ENCODE peak calls at places on chromosomes 6 and 20, in eight cellular contexts. D, N, W, T, V, F, Z and X are unnamed samples.

GRCh38 chr6:7173843-7174503 is 66.2 kb downstream of the RREB1 start:
- DNase-seq in D (no peak), N (no peak), W (no peak), T (no peak), V (peak), F (no peak), Z (no peak), X (peak)

GRCh38 chr6:41191569-41191968 is 9.4 kb downstream of the TREML2 start:
- DNase-seq in D (no peak), N (no peak), W (no peak), T (no peak), V (no peak), F (no peak), Z (peak), X (no peak)

GRCh38 chr6:79782775-79783174 is 151.6 kb downstream of the SH3BGRL2 start:
- DNase-seq in D (no peak), N (no peak), W (no peak), T (no peak), V (no peak), F (no peak), Z (no peak), X (no peak)

GRCh38 chr6:34051339-34051919 is 94.5 kb downstream of the GRM4 start:
- DNase-seq in D (no peak), N (no peak), W (no peak), T (no peak), V (no peak), F (no peak), Z (no peak), X (peak)

GRCh38 chr20:3218307-3218988 is 9.2 kb downstream of the ITPA start:
- DNase-seq in D (peak), N (peak), W (peak), T (peak), V (peak), F (peak), Z (peak), X (peak)

GRCh38 chr20:48329216-48329615 is 498.6 kb downstream of the PREX1 start:
- DNase-seq in D (no peak), N (no peak), W (no peak), T (no peak), V (no peak), F (no peak), Z (no peak), X (no peak)

GRCh38 chr6:8131265-8131897 is 29.0 kb upstream of the EEF1E1 start:
- DNase-seq in D (no peak), N (peak), W (peak), T (peak), V (peak), F (peak), Z (peak), X (peak)

GRCh38 chr6:33620584-33621395 is at the start of gene ITPR3:
- DNase-seq in D (no peak), N (peak), W (peak), T (peak), V (peak), F (no peak), Z (peak), X (no peak)

GRCh38 chr6:68226460-68226859 is 408.6 kb upstream of the ADGRB3 start:
- DNase-seq in D (no peak), N (no peak), W (no peak), T (no peak), V (no peak), F (no peak), Z (no peak), X (no peak)

GRCh38 chr6:36786055-36786675 is 53.1 kb downstream of the CPNE5 start:
- DNase-seq in D (no peak), N (no peak), W (no peak), T (no peak), V (no peak), F (no peak), Z (no peak), X (no peak)

GRCh38 chr6:43282060-43282459 is 16.0 kb upstream of the SLC22A7 start:
- DNase-seq in D (no peak), N (no peak), W (no peak), T (no peak), V (no peak), F (no peak), Z (no peak), X (no peak)

GRCh38 chr6:17389274-17389847 is 4.0 kb upstream of the CAP2 start:
- DNase-seq in D (no peak), N (no peak), W (no peak), T (peak), V (no peak), F (no peak), Z (no peak), X (no peak)

GRCh38 chr6:38861957-38862401 is 146.9 kb downstream of the DNAH8 start:
- DNase-seq in D (no peak), N (no peak), W (no peak), T (no peak), V (no peak), F (no peak), Z (no peak), X (no peak)

GRCh38 chr6:42365021-42365420 is 86.7 kb downstream of the TRERF1 start:
- DNase-seq in D (no peak), N (no peak), W (no peak), T (no peak), V (no peak), F (no peak), Z (no peak), X (no peak)

GRCh38 chr6:12637960-12638641 is 78.5 kb upstream of the PHACTR1 start:
- DNase-seq in D (peak), N (peak), W (peak), T (peak), V (peak), F (peak), Z (peak), X (peak)

GRCh38 chr6:22929228-22929627 is 359.9 kb downstream of the HDGFL1 start:
- DNase-seq in D (no peak), N (no peak), W (no peak), T (peak), V (peak), F (no peak), Z (no peak), X (peak)

GRCh38 chr20:36888880-36889516 is 13.1 kb downstream of the TLDC2 start:
- DNase-seq in D (no peak), N (no peak), W (no peak), T (no peak), V (no peak), F (no peak), Z (no peak), X (no peak)

GRCh38 chr20:36885355-36885754 is 9.4 kb downstream of the TLDC2 start:
- DNase-seq in D (no peak), N (no peak), W (no peak), T (no peak), V (no peak), F (no peak), Z (peak), X (no peak)

GRCh38 chr20:36883972-36884535 is 8.1 kb downstream of the TLDC2 start:
- DNase-seq in D (no peak), N (no peak), W (no peak), T (no peak), V (no peak), F (no peak), Z (no peak), X (no peak)

GRCh38 chr20:36887779-36888133 is 11.8 kb downstream of the TLDC2 start:
- DNase-seq in D (no peak), N (no peak), W (no peak), T (peak), V (no peak), F (no peak), Z (no peak), X (no peak)

DNA sequence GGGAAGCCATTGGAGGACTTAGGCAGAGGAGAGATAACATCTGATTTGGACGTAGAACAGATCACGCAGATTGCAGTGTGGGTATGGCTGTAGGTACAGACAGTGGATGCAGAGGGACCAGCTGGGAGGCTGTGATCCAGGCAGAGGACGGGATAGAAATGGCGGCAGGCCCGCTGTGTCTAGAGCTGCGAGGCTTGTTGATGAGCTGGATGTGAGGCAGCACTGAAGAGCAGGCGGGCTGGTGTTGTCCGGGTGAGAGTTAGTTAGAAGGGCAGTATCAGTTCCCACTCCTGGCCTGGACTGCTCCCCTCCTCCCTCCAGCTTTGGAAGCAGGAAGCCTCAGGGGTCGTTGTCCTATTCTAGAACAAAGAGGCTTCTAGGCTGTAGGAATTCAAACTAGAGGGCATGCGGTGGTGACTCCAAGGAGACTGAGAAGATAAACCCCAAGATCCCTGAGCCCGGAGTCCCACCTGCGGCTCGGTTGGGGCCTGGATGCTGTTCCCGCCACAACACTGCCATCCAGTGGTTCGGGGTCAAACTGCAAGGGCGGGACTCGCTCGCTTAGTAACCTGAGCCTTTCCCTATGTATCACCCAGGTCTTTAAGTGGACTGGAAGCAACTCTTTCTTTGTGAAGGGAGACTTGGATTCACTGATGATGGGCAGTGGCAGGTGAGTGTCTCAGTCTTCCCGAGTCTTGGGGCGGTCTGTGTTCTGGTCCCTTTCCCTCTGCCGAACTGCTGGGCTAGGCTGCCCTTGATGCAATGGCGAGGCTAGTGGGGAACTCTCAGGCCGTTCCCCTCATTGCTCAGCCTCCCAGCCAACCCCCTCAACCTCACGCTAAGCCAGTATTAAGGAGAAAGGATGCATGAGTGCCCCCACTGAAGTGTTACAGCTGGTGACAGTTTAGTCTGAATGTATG is 11.2 kb downstream of the TLDC2 start:
- DNase-seq in D (peak), N (peak), W (peak), T (peak), V (peak), F (peak), Z (peak), X (peak)
- H3K4me3 ChIP-seq in D (no peak), N (no peak), W (no peak), T (peak), V (no peak), F (peak), Z (no peak), X (peak)

GRCh38 chr6:143842902-143843688 is at the start of gene LTV1:
- DNase-seq in D (peak), N (peak), W (peak), T (peak), V (peak), F (peak), Z (peak), X (peak)
- TF ChIP-seq CTCF in D (no peak), N (peak), W (no peak), T (no peak), V (no peak), F (peak), Z (no peak), X (no peak)

GRCh38 chr20:34220581-34220980 is 20.6 kb upstream of the ASIP start:
- DNase-seq in D (no peak), N (no peak), W (no peak), T (peak), V (no peak), F (no peak), Z (no peak), X (no peak)

GRCh38 chr20:34211591-34211990 is 29.6 kb upstream of the ASIP start:
- DNase-seq in D (no peak), N (no peak), W (no peak), T (no peak), V (no peak), F (no peak), Z (no peak), X (no peak)

GRCh38 chr20:34215711-34216381 is 25.4 kb upstream of the ASIP start:
- DNase-seq in D (peak), N (peak), W (peak), T (peak), V (peak), F (peak), Z (peak), X (peak)

GRCh38 chr20:34213213-34213612 is 28.0 kb upstream of the ASIP start:
- DNase-seq in D (no peak), N (no peak), W (no peak), T (no peak), V (no peak), F (no peak), Z (no peak), X (no peak)

GRCh38 chr20:34216382-34216742 is 24.9 kb upstream of the ASIP start:
- DNase-seq in D (no peak), N (no peak), W (no peak), T (no peak), V (no peak), F (no peak), Z (no peak), X (no peak)
- H3K4me3 ChIP-seq in D (peak), N (peak), W (peak), T (peak), V (peak), F (no peak), Z (peak), X (peak)

DNA sequence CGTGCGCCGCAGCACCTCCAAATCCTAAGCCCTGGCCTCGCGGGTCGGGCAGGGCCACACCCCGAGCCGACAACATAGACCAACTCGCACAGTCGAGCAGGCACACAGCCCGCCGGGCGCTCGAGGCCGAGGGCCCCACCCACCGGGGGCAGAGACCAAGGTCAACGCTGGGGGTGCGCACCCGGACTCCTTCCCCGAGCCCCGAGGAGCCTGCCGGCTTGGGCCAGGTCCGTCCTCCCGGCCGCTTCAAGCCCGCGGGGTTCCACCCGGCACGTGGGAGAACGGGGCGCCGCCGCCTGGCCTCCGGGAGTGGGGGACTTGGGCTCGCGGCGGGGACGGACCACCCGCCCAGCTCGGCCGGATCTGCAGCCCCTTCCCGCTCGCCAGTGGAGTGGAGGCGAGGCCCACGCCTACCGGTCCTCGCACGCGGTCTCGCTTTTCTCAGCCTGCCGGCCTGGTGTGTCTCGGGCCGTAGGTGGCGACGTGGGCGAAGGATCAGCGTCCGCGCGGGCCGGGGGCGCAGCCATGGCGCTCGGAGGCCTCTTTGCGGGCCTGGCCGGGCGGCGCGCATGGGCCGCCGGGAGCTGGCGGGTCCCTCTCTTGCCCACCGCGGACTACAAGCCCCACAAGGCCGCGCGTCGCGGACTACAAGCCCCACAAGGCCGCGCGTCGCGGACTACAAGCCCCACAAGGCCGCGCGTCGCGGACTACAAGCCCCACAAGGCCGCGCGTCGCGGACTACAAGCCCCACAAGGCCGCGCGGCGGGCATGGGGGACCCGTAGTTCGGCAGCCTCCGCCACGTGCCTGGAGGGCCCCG is at the start of gene UCKL1:
- DNase-seq in D (peak), N (peak), W (peak), T (peak), V (peak), F (peak), Z (peak), X (peak)
- TF ChIP-seq CTCF in D (peak), N (no peak), W (peak), T (no peak), V (peak), F (peak), Z (no peak), X (no peak)

DNA sequence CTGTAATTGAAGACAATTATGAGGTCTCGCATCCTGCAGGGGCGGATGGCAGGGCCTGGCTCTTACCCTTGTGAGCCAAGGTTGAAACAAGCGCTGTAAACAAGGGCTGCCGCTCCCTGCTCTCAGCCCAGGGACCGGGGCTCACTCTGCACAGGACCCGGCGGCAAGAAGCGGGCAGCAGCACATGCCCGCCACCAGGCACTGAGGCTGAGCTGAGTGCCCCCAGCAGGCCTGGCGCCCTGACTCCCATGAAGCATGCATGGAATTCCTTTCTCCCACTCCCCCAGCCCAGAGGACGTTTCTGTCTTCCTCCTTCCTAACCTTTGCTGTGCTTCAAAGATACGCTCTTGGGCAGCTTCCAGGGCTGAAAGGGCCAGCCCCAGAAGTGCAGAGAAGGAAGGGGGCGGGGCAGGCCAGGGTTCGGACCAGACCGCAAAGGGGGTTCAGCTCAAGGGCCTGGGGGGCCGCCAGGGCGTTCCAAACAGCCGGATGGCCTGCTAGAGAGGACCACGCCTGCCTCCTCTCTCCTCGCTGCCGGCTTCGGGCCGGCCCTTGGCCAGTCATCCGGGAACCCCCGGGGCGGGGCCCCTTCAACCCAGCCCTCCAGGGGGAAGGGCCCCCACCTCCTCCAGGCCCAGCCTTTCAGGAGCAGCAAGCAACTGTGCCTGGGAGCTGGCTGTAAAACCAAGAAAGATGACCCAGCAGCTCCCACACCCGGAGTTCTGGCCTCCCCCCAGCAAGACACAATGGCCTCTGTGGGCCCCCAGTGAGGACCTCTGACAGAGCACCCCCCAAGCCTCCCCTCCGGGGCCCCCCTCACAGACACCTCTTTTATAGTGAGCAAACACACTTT is 109.9 kb downstream of the NOL4L start:
- DNase-seq in D (peak), N (peak), W (peak), T (peak), V (peak), F (peak), Z (peak), X (peak)
- H3K4me3 ChIP-seq in D (no peak), N (peak), W (peak), T (peak), V (peak), F (peak), Z (peak), X (peak)

GRCh38 chr6:166772518-166772917 is 145.5 kb upstream of the RPS6KA2 start:
- DNase-seq in D (no peak), N (no peak), W (no peak), T (no peak), V (no peak), F (no peak), Z (no peak), X (no peak)
- TF ChIP-seq CTCF in D (no peak), N (no peak), W (no peak), T (no peak), V (no peak), F (peak), Z (peak), X (peak)

GRCh38 chr6:122276637-122277036 is 122.8 kb upstream of the HSF2 start:
- DNase-seq in D (no peak), N (no peak), W (no peak), T (no peak), V (no peak), F (no peak), Z (no peak), X (no peak)
- H3K4me3 ChIP-seq in D (no peak), N (no peak), W (no peak), T (no peak), V (no peak), F (no peak), Z (no peak), X (no peak)

GRCh38 chr20:62782149-62782892 is 14.0 kb upstream of the MRGBP start:
- DNase-seq in D (no peak), N (no peak), W (no peak), T (no peak), V (no peak), F (peak), Z (no peak), X (peak)
- TF ChIP-seq CTCF in D (no peak), N (no peak), W (no peak), T (peak), V (no peak), F (peak), Z (no peak), X (peak)